ENCODE peak calls at places on chromosomes 16 and 17, in five cellular contexts. One of them, this sample, is unnamed.
A peak's percentile ranks its signal among the peaks of the same experiment; 100 is the strongest.

GRCh38 chr17:36752096-36752888 is 150.9 kb downstream of the MRM1 start:
- DNase-seq in SK-N-SH: no peak
- DNase-seq in HCT116: no peak
- DNase-seq in H1: no peak
- DNase-seq in GM12878: no peak
- DNase-seq in this sample: no peak

GRCh38 chr17:35746956-35747355 is 6.1 kb downstream of the GAS2L2 start:
- DNase-seq in H1: no peak
- DNase-seq in GM12878: no peak
- DNase-seq in HCT116: no peak
- DNase-seq in SK-N-SH: no peak
- DNase-seq in this sample: no peak

GRCh38 chr16:30472328-30472942 is at the start of gene ITGAL:
- DNase-seq in HCT116: no peak
- DNase-seq in GM12878: peak; percentile 98
- DNase-seq in SK-N-SH: no peak
- DNase-seq in H1: no peak
- DNase-seq in this sample: no peak

GRCh38 chr16:54165912-54166265 is 120.7 kb downstream of the IRX3 start:
- DNase-seq in H1: no peak
- DNase-seq in HCT116: no peak
- DNase-seq in GM12878: no peak
- DNase-seq in SK-N-SH: no peak
- DNase-seq in this sample: no peak

GRCh38 chr17:59372138-59372751 is 40.8 kb downstream of the YPEL2 start:
- DNase-seq in HCT116: no peak
- DNase-seq in GM12878: peak; percentile 79
- DNase-seq in H1: no peak
- DNase-seq in SK-N-SH: no peak
- DNase-seq in this sample: no peak

GRCh38 chr16:48347980-48348379 is 37.2 kb downstream of the SIAH1 start:
- DNase-seq in H1: no peak
- DNase-seq in HCT116: no peak
- DNase-seq in SK-N-SH: peak; percentile 50
- DNase-seq in GM12878: no peak
- DNase-seq in this sample: no peak

GRCh38 chr16:22665048-22665797 is 148.7 kb upstream of the HS3ST2 start:
- DNase-seq in HCT116: no peak
- DNase-seq in H1: peak; percentile 42
- DNase-seq in SK-N-SH: no peak
- DNase-seq in GM12878: no peak
- DNase-seq in this sample: no peak

GRCh38 chr16:1151424-1152122 is 1.3 kb upstream of the CACNA1H start:
- DNase-seq in GM12878: no peak
- DNase-seq in HCT116: no peak
- DNase-seq in SK-N-SH: no peak
- DNase-seq in H1: no peak
- DNase-seq in this sample: no peak

GRCh38 chr16:84318091-84318975 is 23.7 kb downstream of the WFDC1 start:
- DNase-seq in HCT116: no peak
- DNase-seq in GM12878: no peak
- DNase-seq in SK-N-SH: no peak
- DNase-seq in H1: no peak
- DNase-seq in this sample: no peak

GRCh38 chr17:33292184-33292980 is 713 bp downstream of the ASIC2 start:
- DNase-seq in GM12878: no peak
- DNase-seq in SK-N-SH: peak; percentile 81
- DNase-seq in H1: peak; percentile 78
- DNase-seq in HCT116: no peak
- DNase-seq in this sample: no peak

GRCh38 chr16:54620197-54620596 is 310.5 kb upstream of the IRX5 start:
- DNase-seq in SK-N-SH: no peak
- DNase-seq in H1: no peak
- DNase-seq in HCT116: no peak
- DNase-seq in GM12878: no peak
- DNase-seq in this sample: no peak

GRCh38 chr17:61335845-61336655 is 63.6 kb upstream of the TBX2 start:
- DNase-seq in HCT116: no peak
- DNase-seq in H1: no peak
- DNase-seq in GM12878: no peak
- DNase-seq in SK-N-SH: peak; percentile 44
- DNase-seq in this sample: peak; percentile 78

GRCh38 chr16:49615606-49616005 is 240.3 kb downstream of the ZNF423 start:
- DNase-seq in H1: peak; percentile 34
- DNase-seq in SK-N-SH: no peak
- DNase-seq in GM12878: no peak
- DNase-seq in HCT116: no peak
- DNase-seq in this sample: no peak

GRCh38 chr16:49618955-49619354 is 237.0 kb downstream of the ZNF423 start:
- DNase-seq in GM12878: no peak
- DNase-seq in SK-N-SH: no peak
- DNase-seq in HCT116: no peak
- DNase-seq in H1: peak; percentile 2
- DNase-seq in this sample: no peak

GRCh38 chr16:49619811-49620157 is 236.1 kb downstream of the ZNF423 start:
- DNase-seq in HCT116: no peak
- DNase-seq in SK-N-SH: no peak
- DNase-seq in H1: peak; percentile 29
- DNase-seq in GM12878: no peak
- DNase-seq in this sample: no peak

GRCh38 chr16:49617710-49618330 is 238.1 kb downstream of the ZNF423 start:
- DNase-seq in SK-N-SH: no peak
- DNase-seq in HCT116: no peak
- DNase-seq in GM12878: no peak
- DNase-seq in H1: peak; percentile 32
- DNase-seq in this sample: no peak

DNA sequence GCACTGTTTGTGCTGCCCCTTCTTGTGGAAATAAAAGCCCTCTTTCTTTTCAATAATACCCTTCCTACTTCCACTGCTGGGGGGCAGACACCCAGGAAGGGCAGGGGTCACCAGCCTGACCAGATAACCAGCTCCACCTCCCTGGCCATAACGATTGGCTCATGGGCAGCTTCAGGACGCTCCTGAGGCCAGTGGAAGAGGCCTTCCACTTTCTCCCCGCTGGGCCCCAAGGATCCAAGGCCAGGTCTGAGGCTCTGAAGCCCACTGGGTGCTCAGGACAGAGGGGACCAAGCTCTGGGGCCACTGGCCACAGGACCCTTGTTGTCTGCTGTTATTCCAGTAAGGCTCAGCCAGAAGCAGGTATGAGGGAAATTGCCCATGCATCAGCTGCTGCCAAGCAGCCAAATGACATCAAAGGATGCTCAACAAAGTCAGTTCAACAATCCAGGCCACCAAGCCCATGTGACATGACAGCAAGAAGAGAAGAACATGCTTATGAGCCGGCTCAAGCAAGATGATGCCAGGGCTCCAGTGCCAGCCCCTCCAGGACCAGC is 238.8 kb downstream of the ZNF423 start:
- DNase-seq in SK-N-SH: no peak
- DNase-seq in H1: peak; percentile 29
- DNase-seq in HCT116: no peak
- DNase-seq in GM12878: no peak
- DNase-seq in this sample: no peak
- TF ChIP-seq JUND in SK-N-SH: no peak
- TF ChIP-seq JUND in H1: no peak
- TF ChIP-seq JUND in HCT116: no peak
- TF ChIP-seq JUND in GM12878: no peak
- TF ChIP-seq JUND in this sample: no peak

DNA sequence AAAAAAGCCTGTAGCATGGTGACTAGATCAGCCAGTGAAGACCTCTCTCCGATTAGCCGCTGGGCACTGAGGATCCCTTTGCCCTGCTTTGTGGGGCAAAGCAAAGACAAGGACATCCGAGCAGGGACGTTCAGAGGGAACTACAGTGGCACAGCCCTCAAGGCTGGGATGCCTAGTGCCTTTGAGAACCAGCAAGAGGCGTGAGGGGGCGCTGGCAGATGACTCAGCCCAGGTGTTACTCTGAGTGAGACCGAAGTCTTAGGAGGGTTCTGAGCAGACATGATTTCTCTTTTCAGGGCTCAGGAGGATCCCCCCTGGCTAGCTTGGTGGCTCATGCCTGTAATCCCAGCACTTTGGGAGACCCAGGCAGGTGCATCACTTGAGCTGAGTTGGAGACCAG is 178.6 kb downstream of the CPPED1 start:
- DNase-seq in HCT116: no peak
- DNase-seq in SK-N-SH: no peak
- DNase-seq in H1: no peak
- DNase-seq in GM12878: no peak
- DNase-seq in this sample: no peak
- TF ChIP-seq JUND in HCT116: no peak
- TF ChIP-seq JUND in SK-N-SH: no peak
- TF ChIP-seq JUND in H1: no peak
- TF ChIP-seq JUND in GM12878: no peak
- TF ChIP-seq JUND in this sample: no peak

GRCh38 chr16:86732621-86733297 is 154.4 kb downstream of the FOXL1 start:
- DNase-seq in HCT116: no peak
- DNase-seq in SK-N-SH: no peak
- DNase-seq in H1: peak; percentile 72
- DNase-seq in GM12878: no peak
- DNase-seq in this sample: no peak
- TF ChIP-seq JUND in HCT116: no peak
- TF ChIP-seq JUND in SK-N-SH: no peak
- TF ChIP-seq JUND in H1: no peak
- TF ChIP-seq JUND in GM12878: no peak
- TF ChIP-seq JUND in this sample: no peak

DNA sequence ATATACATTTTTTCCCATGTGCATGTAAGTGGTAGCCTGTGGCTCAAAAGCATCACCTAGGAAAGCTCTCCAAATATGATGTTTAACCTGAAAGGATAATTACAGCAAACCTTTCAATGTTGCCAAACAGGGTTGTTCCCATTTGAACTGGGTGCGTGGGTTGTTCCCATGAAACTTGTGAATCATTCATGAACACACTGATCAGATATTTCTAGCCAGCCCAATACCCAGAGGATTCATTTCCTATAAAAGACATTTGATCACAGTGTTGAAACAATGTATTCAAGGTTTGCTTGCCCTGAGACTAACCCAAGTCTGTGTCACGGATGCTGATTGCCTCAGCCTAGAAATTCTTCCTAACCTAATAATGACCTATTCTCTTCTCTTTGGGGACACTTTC is 12.9 kb downstream of the KRT39 start:
- DNase-seq in GM12878: no peak
- DNase-seq in SK-N-SH: no peak
- DNase-seq in HCT116: peak; percentile 85
- DNase-seq in H1: no peak
- DNase-seq in this sample: peak; percentile 89
- TF ChIP-seq JUND in GM12878: no peak
- TF ChIP-seq JUND in SK-N-SH: no peak
- TF ChIP-seq JUND in HCT116: peak; percentile 72
- TF ChIP-seq JUND in H1: no peak
- TF ChIP-seq JUND in this sample: no peak

DNA sequence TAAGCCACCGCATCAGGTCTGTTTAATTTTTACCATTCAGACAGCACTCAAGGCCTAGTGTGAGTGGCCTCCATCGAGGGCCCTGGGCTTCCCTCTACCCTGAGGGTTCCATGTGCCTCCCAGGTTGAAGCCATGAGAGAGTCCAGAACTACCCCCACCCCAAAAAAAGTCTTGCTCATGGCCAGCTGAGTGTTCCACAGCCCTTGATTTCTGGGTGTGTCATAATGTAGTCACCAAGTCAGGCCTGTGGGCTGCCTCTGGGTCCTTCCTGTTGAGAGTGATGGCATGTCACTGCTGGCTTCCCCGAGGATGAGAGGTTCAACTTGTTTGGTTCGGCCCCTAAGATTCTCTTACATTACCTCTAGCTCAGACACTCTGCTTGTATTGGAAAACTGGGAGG is 100.6 kb downstream of the PITPNC1 start:
- DNase-seq in SK-N-SH: no peak
- DNase-seq in H1: no peak
- DNase-seq in HCT116: peak; percentile 43
- DNase-seq in GM12878: no peak
- DNase-seq in this sample: no peak
- TF ChIP-seq JUND in SK-N-SH: no peak
- TF ChIP-seq JUND in H1: no peak
- TF ChIP-seq JUND in HCT116: peak; percentile 67
- TF ChIP-seq JUND in GM12878: no peak
- TF ChIP-seq JUND in this sample: no peak

GRCh38 chr17:40515491-40516041 is 14.1 kb upstream of the TNS4 start:
- DNase-seq in H1: no peak
- DNase-seq in HCT116: no peak
- DNase-seq in SK-N-SH: no peak
- DNase-seq in GM12878: no peak
- DNase-seq in this sample: no peak
- TF ChIP-seq JUND in H1: no peak
- TF ChIP-seq JUND in HCT116: no peak
- TF ChIP-seq JUND in SK-N-SH: no peak
- TF ChIP-seq JUND in GM12878: no peak
- TF ChIP-seq JUND in this sample: no peak

DNA sequence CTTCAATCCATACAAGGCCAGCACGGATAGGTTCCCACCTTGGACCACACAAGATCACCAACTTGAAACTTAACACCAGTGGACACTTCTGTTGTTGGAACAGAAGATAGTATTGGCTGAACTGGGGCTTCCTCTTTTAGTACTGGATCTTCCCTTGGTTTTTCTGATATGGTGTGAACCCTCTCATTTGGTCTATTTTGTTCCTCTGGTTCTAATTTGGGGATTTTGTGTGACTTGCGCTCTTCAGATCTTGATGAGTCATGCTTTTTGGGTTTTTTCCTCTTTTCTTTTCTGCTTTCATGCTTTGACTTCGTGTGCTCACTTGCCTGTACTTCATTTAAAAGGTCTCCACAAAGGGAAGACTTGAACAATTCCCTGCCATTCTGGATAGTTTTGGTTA is 39.0 kb downstream of the SOST start:
- DNase-seq in GM12878: no peak
- DNase-seq in SK-N-SH: no peak
- DNase-seq in HCT116: no peak
- DNase-seq in H1: no peak
- DNase-seq in this sample: no peak
- TF ChIP-seq JUND in GM12878: no peak
- TF ChIP-seq JUND in SK-N-SH: no peak
- TF ChIP-seq JUND in HCT116: no peak
- TF ChIP-seq JUND in H1: no peak
- TF ChIP-seq JUND in this sample: no peak

GRCh38 chr16:56628486-56629035 is 3.0 kb downstream of the MT1E start:
- DNase-seq in H1: no peak
- DNase-seq in GM12878: no peak
- DNase-seq in SK-N-SH: no peak
- DNase-seq in HCT116: no peak
- DNase-seq in this sample: no peak

GRCh38 chr16:56625140-56625942 is at the start of gene MT1E:
- DNase-seq in HCT116: peak; percentile 77
- DNase-seq in GM12878: no peak
- DNase-seq in SK-N-SH: peak; percentile 76
- DNase-seq in H1: peak; percentile 66
- DNase-seq in this sample: no peak

GRCh38 chr16:56623637-56624036 is 1.9 kb upstream of the MT1E start:
- DNase-seq in SK-N-SH: no peak
- DNase-seq in H1: no peak
- DNase-seq in GM12878: no peak
- DNase-seq in HCT116: no peak
- DNase-seq in this sample: no peak

GRCh38 chr16:56626685-56627084 is 1.1 kb downstream of the MT1E start:
- DNase-seq in SK-N-SH: no peak
- DNase-seq in HCT116: no peak
- DNase-seq in H1: no peak
- DNase-seq in GM12878: no peak
- DNase-seq in this sample: no peak

GRCh38 chr16:56625943-56626654 is 518 bp downstream of the MT1E start:
- DNase-seq in SK-N-SH: no peak
- DNase-seq in H1: no peak
- DNase-seq in GM12878: no peak
- DNase-seq in HCT116: no peak
- DNase-seq in this sample: no peak
- TF ChIP-seq JUND in SK-N-SH: no peak
- TF ChIP-seq JUND in H1: no peak
- TF ChIP-seq JUND in GM12878: no peak
- TF ChIP-seq JUND in HCT116: peak; percentile 24
- TF ChIP-seq JUND in this sample: no peak

This sample was measured in T47D.